ENCODE peak calls at places on chromosomes 2 and 18, in six cellular contexts. R, F, N, O, U and Z are unnamed samples.

GRCh38 chr18:60493066-60493465 is 120.5 kb upstream of the MC4R start:
- DNase-seq in R (no peak), F (no peak), N (no peak), O (no peak), U (no peak), Z (no peak)

GRCh38 chr2:23426284-23426905 is 41.4 kb downstream of the KLHL29 start:
- DNase-seq in R (no peak), F (no peak), N (no peak), O (no peak), U (no peak), Z (no peak)

GRCh38 chr2:240928476-240929363 is 22.6 kb downstream of the CROCC2 start:
- DNase-seq in R (no peak), F (no peak), N (no peak), O (no peak), U (no peak), Z (no peak)

GRCh38 chr18:9642799-9643445 is 28.6 kb upstream of the PPP4R1 start:
- DNase-seq in R (no peak), F (no peak), N (no peak), O (no peak), U (no peak), Z (no peak)

GRCh38 chr2:127046579-127046978 is 60.4 kb downstream of the BIN1 start:
- DNase-seq in R (no peak), F (no peak), N (no peak), O (no peak), U (no peak), Z (no peak)

GRCh38 chr18:77133920-77134496 is 1.4 kb upstream of the MBP start:
- DNase-seq in R (no peak), F (no peak), N (no peak), O (no peak), U (peak), Z (no peak)

GRCh38 chr2:96631804-96632435 is 6.2 kb downstream of the KANSL3 start:
- DNase-seq in R (no peak), F (no peak), N (no peak), O (no peak), U (no peak), Z (no peak)

GRCh38 chr2:85893428-85894258 is 4.9 kb upstream of the ST3GAL5 start:
- DNase-seq in R (no peak), F (no peak), N (no peak), O (no peak), U (no peak), Z (no peak)

GRCh38 chr2:63735263-63735662 is 106.4 kb upstream of the UGP2 start:
- DNase-seq in R (no peak), F (no peak), N (no peak), O (no peak), U (no peak), Z (no peak)